ENCODE peak calls at places on chromosomes 2 and 18, in seven cellular contexts. C is transverse colon, Z is stomach, J is body of pancreas, T is NB4, H is thyroid gland, S is heart left ventricle. U is an unnamed sample.

GRCh38 chr2:25065768-25066167 is 23.9 kb downstream of the EFR3B start:
- DNase-seq in J (no peak), C (no peak), S (no peak), H (no peak), Z (no peak), T (no peak), U (no peak)

GRCh38 chr18:36899289-36899688 is 70.4 kb downstream of the KIAA1328 start:
- DNase-seq in J (no peak), H (no peak), Z (no peak), C (no peak), T (peak), S (no peak), U (no peak)

GRCh38 chr18:36309436-36310391 is 12.2 kb downstream of the FHOD3 start:
- DNase-seq in J (no peak), C (no peak), T (no peak), H (no peak), S (no peak), Z (no peak), U (no peak)

GRCh38 chr18:39667905-39668304 is 2102.3 kb upstream of the CELF4 start:
- DNase-seq in H (no peak), Z (no peak), J (no peak), T (no peak), S (no peak), C (no peak), U (no peak)

GRCh38 chr2:227793148-227793722 is 20.4 kb upstream of the CCL20 start:
- DNase-seq in Z (no peak), H (no peak), J (no peak), C (peak), S (no peak), T (no peak), U (peak)

GRCh38 chr18:22168360-22168921 is 948 bp upstream of the GATA6 start:
- DNase-seq in T (peak), H (peak), Z (peak), S (no peak), C (peak), J (peak), U (peak)

GRCh38 chr2:155368934-155369333 is 670.4 kb downstream of the KCNJ3 start:
- DNase-seq in T (peak), J (no peak), C (no peak), H (no peak), S (no peak), Z (no peak), U (no peak)

GRCh38 chr2:14712091-14712490 is 79.6 kb downstream of the LRATD1 start:
- DNase-seq in J (no peak), T (no peak), Z (no peak), H (no peak), S (no peak), C (no peak), U (no peak)

GRCh38 chr2:5693288-5694015 is 1.3 kb downstream of the SOX11 start:
- DNase-seq in J (no peak), T (no peak), C (no peak), Z (no peak), S (no peak), H (no peak), U (no peak)

GRCh38 chr2:160407393-160408204 is 86.0 kb downstream of the RBMS1 start:
- DNase-seq in S (peak), J (peak), T (peak), Z (peak), H (peak), C (peak), U (peak)

GRCh38 chr2:141828761-141829160 is 302.1 kb downstream of the LRP1B start:
- DNase-seq in H (no peak), T (no peak), J (no peak), S (no peak), C (no peak), Z (no peak), U (no peak)

GRCh38 chr2:88671786-88672427 is 19.6 kb upstream of the RPIA start:
- DNase-seq in T (peak), C (no peak), J (peak), Z (no peak), S (no peak), H (no peak), U (no peak)

DNA sequence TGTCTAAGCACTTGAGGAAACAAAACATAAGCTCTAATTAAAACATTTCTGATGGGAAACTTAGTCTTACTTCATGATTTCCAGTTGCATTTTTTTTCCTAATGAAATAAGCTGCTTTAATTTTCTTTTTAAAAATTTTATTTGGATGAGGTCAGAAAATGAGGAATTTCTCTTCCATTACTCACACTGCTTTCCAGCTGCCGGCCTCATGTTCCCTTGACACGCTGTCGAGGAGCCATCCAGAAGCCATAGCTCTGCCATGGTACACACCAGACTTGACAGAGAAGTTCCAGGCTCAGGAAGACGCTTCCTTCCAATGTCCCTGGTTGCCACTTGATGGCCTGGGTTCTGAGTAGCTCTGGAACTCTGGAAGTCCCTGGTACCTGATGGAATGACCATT is 12.1 kb upstream of the MAPRE2 start:
- DNase-seq in J (no peak), T (no peak), H (no peak), C (no peak), Z (no peak), S (no peak), U (no peak)
- H3K4me3 ChIP-seq in J (no peak), T (no peak), H (no peak), C (no peak), Z (no peak), S (no peak), U (no peak)

GRCh38 chr2:61017003-61017555 is 441 bp upstream of the PEX13 start:
- DNase-seq in J (peak), Z (peak), C (peak), T (peak), H (peak), S (peak), U (peak)
- TF ChIP-seq POLR2A in J (peak), Z (peak), C (peak), T (peak), H (peak), S (no peak), U (peak)

DNA sequence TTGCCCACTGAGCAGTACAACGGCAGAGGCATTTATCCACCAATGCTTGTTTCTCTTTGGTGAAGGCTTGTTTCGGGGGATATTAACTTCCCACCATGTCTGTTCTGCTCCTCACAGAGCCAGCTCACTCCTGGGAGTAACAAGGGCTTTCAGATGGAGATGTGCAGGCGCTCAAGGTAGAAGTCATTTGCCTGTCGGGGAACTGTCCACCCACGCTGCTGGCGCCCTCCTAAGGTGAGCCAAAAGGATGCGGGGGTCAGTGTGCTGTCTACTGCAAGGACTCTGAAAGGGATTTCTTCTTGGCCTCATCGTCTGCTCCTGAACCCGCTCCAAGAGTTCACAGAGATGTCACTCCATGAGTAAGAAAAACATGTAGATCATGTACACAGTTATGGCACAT is 57.0 kb upstream of the CYRIA start:
- DNase-seq in C (no peak), S (no peak), H (no peak), Z (no peak), J (no peak), T (peak), U (no peak)
- TF ChIP-seq CTCF in C (no peak), S (no peak), H (no peak), Z (no peak), J (no peak), T (peak), U (no peak)

DNA sequence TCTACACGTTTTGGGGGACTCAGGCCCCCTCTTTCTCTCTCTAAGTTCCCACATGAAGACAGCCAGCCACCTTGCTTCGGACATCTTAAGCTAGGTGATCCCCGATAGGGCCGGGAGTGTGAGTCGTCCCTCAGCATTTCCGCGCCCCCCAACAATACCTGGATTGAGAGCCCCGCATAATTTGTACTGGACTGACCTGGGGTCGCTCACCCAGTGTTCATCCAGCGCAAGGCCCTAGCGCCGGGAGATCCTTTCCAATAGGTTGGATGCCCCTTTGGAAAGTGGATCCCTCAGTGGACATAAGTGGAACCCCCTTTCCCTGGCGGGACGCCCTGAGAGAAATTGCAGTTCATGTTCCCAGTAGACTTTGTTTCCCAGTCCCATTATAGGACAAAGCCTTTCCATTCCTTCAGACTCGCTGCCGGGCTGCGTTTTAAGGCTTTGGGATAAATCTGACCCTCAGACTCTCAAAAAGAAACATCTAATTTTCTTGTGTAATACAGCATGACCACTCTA is 77.8 kb upstream of the KCNH7 start:
- DNase-seq in J (no peak), H (no peak), S (no peak), Z (no peak), T (no peak), C (no peak), U (no peak)
- H3K4me3 ChIP-seq in J (no peak), H (no peak), S (no peak), Z (no peak), T (no peak), C (no peak), U (no peak)

GRCh38 chr2:216606551-216607527 is 26.4 kb upstream of the IGFBP2 start:
- DNase-seq in S (no peak), J (no peak), H (peak), C (no peak), T (no peak), Z (no peak), U (no peak)
- TF ChIP-seq POLR2A in S (no peak), J (no peak), H (no peak), C (no peak), T (no peak), Z (no peak), U (no peak)

GRCh38 chr2:236180831-236181453 is 12.8 kb upstream of the GBX2 start:
- DNase-seq in C (peak), T (peak), Z (peak), J (peak), S (no peak), H (peak), U (no peak)
- TF ChIP-seq CTCF in C (peak), T (peak), Z (peak), J (peak), S (peak), H (peak), U (peak)